ENCODE peak calls at places on chromosomes 5 and 9, in seven cellular contexts. One of them, this sample, is unnamed.

GRCh38 chr5:172839669-172840068 is 5.6 kb downstream of the ERGIC1 start:
- DNase-seq in GM23338: no peak
- DNase-seq in colonic mucosa: no peak
- DNase-seq in kidney: no peak
- DNase-seq in HAP-1: no peak
- DNase-seq in effector memory CD4-positive, alpha-beta T cell: no peak
- DNase-seq in endothelial cell of umbilical vein: no peak
- DNase-seq in this sample: no peak

GRCh38 chr9:131503626-131504465 is 1.1 kb downstream of the POMT1 start:
- DNase-seq in GM23338: peak; percentile 65
- DNase-seq in colonic mucosa: no peak
- DNase-seq in kidney: no peak
- DNase-seq in HAP-1: peak; percentile 55
- DNase-seq in effector memory CD4-positive, alpha-beta T cell: peak; percentile 31
- DNase-seq in endothelial cell of umbilical vein: peak; percentile 34
- DNase-seq in this sample: peak; percentile 43

GRCh38 chr9:20598367-20598766 is 23.9 kb downstream of the MLLT3 start:
- DNase-seq in GM23338: no peak
- DNase-seq in colonic mucosa: no peak
- DNase-seq in kidney: no peak
- DNase-seq in HAP-1: no peak
- DNase-seq in effector memory CD4-positive, alpha-beta T cell: no peak
- DNase-seq in endothelial cell of umbilical vein: no peak
- DNase-seq in this sample: no peak

GRCh38 chr9:10062629-10063395 is 550.0 kb downstream of the PTPRD start:
- DNase-seq in GM23338: no peak
- DNase-seq in colonic mucosa: no peak
- DNase-seq in kidney: no peak
- DNase-seq in HAP-1: no peak
- DNase-seq in effector memory CD4-positive, alpha-beta T cell: no peak
- DNase-seq in endothelial cell of umbilical vein: peak; percentile 47
- DNase-seq in this sample: no peak

GRCh38 chr5:52839285-52839684 is 51.6 kb downstream of the ITGA1 start:
- DNase-seq in GM23338: no peak
- DNase-seq in colonic mucosa: no peak
- DNase-seq in kidney: no peak
- DNase-seq in HAP-1: no peak
- DNase-seq in effector memory CD4-positive, alpha-beta T cell: no peak
- DNase-seq in endothelial cell of umbilical vein: no peak
- DNase-seq in this sample: no peak

GRCh38 chr9:138098908-138099791 is 221.6 kb downstream of the CACNA1B start:
- DNase-seq in GM23338: no peak
- DNase-seq in colonic mucosa: peak; percentile 9
- DNase-seq in kidney: peak; percentile 29
- DNase-seq in HAP-1: no peak
- DNase-seq in effector memory CD4-positive, alpha-beta T cell: no peak
- DNase-seq in endothelial cell of umbilical vein: no peak
- DNase-seq in this sample: no peak

GRCh38 chr5:73625905-73626811 is at the start of gene ARHGEF28:
- DNase-seq in GM23338: peak; percentile 72
- DNase-seq in colonic mucosa: peak; percentile 75
- DNase-seq in kidney: peak; percentile 87
- DNase-seq in HAP-1: peak; percentile 70
- DNase-seq in effector memory CD4-positive, alpha-beta T cell: no peak
- DNase-seq in endothelial cell of umbilical vein: peak; percentile 47
- DNase-seq in this sample: peak; percentile 66

GRCh38 chr5:149407331-149408251 is 28.5 kb upstream of the IL17B start:
- DNase-seq in GM23338: no peak
- DNase-seq in colonic mucosa: no peak
- DNase-seq in kidney: no peak
- DNase-seq in HAP-1: no peak
- DNase-seq in effector memory CD4-positive, alpha-beta T cell: no peak
- DNase-seq in endothelial cell of umbilical vein: no peak
- DNase-seq in this sample: no peak

GRCh38 chr5:113864437-113864836 is 350.9 kb downstream of the YTHDC2 start:
- DNase-seq in GM23338: no peak
- DNase-seq in colonic mucosa: no peak
- DNase-seq in kidney: no peak
- DNase-seq in HAP-1: no peak
- DNase-seq in effector memory CD4-positive, alpha-beta T cell: no peak
- DNase-seq in endothelial cell of umbilical vein: no peak
- DNase-seq in this sample: no peak

GRCh38 chr9:85726737-85727136 is 15.0 kb downstream of the AGTPBP1 start:
- DNase-seq in GM23338: no peak
- DNase-seq in colonic mucosa: no peak
- DNase-seq in kidney: no peak
- DNase-seq in HAP-1: no peak
- DNase-seq in effector memory CD4-positive, alpha-beta T cell: no peak
- DNase-seq in endothelial cell of umbilical vein: no peak
- DNase-seq in this sample: no peak

GRCh38 chr9:85727500-85727899 is 14.3 kb downstream of the AGTPBP1 start:
- DNase-seq in GM23338: no peak
- DNase-seq in colonic mucosa: no peak
- DNase-seq in kidney: no peak
- DNase-seq in HAP-1: no peak
- DNase-seq in effector memory CD4-positive, alpha-beta T cell: no peak
- DNase-seq in endothelial cell of umbilical vein: no peak
- DNase-seq in this sample: no peak

GRCh38 chr9:85731128-85731630 is 10.6 kb downstream of the AGTPBP1 start:
- DNase-seq in GM23338: no peak
- DNase-seq in colonic mucosa: no peak
- DNase-seq in kidney: no peak
- DNase-seq in HAP-1: no peak
- DNase-seq in effector memory CD4-positive, alpha-beta T cell: no peak
- DNase-seq in endothelial cell of umbilical vein: no peak
- DNase-seq in this sample: no peak

GRCh38 chr9:85729882-85730281 is 11.9 kb downstream of the AGTPBP1 start:
- DNase-seq in GM23338: no peak
- DNase-seq in colonic mucosa: no peak
- DNase-seq in kidney: no peak
- DNase-seq in HAP-1: no peak
- DNase-seq in effector memory CD4-positive, alpha-beta T cell: no peak
- DNase-seq in endothelial cell of umbilical vein: no peak
- DNase-seq in this sample: no peak
- H3K4me1 ChIP-seq in GM23338: peaks cover 8% of the 10 kb centered on the region
- H3K4me1 ChIP-seq in colonic mucosa: no peaks in the 10 kb centered on the region
- H3K4me1 ChIP-seq in kidney: no peaks in the 10 kb centered on the region
- H3K4me1 ChIP-seq in HAP-1: no peaks in the 10 kb centered on the region
- H3K4me1 ChIP-seq in effector memory CD4-positive, alpha-beta T cell: peaks cover 2% of the 10 kb centered on the region
- H3K4me1 ChIP-seq in endothelial cell of umbilical vein: no peaks in the 10 kb centered on the region
- H3K4me1 ChIP-seq in this sample: no peaks in the 10 kb centered on the region

DNA sequence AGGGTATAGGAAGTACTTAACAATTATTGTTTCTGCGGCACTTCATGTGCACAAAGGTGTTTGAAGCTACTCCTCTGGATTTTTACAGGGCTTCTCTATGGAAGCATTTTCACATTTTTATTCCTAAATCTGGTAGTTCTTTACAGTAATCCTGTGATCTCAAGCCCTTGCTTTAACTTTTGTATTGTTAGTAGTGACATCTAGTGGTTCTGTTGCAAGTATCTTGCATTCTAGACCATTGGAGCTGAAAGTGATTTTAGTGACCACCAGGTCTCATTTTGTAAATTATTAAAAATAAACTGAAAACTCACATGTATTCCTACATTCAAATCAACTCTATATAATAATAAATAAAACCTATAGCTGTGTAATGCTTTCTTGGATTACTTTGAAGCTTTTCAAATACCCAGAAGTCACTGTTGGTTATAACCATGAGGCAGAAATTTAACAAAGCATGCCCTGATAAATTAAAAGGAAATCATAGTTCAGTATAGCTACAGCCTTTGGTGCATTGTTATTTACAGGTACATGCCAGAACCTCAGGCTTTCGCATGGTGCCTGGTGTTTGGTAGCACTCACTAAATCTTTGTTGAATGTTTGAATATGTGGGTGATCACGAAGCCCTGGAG is 18.9 kb downstream of the RPS23 start:
- DNase-seq in GM23338: peak; percentile 62
- DNase-seq in colonic mucosa: no peak
- DNase-seq in kidney: no peak
- DNase-seq in HAP-1: no peak
- DNase-seq in effector memory CD4-positive, alpha-beta T cell: no peak
- DNase-seq in endothelial cell of umbilical vein: peak; percentile 45
- DNase-seq in this sample: no peak
- H3K4me1 ChIP-seq in GM23338: no peaks in the 10 kb centered on the region
- H3K4me1 ChIP-seq in colonic mucosa: no peaks in the 10 kb centered on the region
- H3K4me1 ChIP-seq in kidney: no peaks in the 10 kb centered on the region
- H3K4me1 ChIP-seq in HAP-1: no peaks in the 10 kb centered on the region
- H3K4me1 ChIP-seq in effector memory CD4-positive, alpha-beta T cell: no peaks in the 10 kb centered on the region
- H3K4me1 ChIP-seq in endothelial cell of umbilical vein: no peaks in the 10 kb centered on the region
- H3K4me1 ChIP-seq in this sample: no peaks in the 10 kb centered on the region

GRCh38 chr9:113376634-113377531 is at the start of gene HDHD3:
- DNase-seq in GM23338: peak; percentile 92
- DNase-seq in colonic mucosa: peak; percentile 92
- DNase-seq in kidney: peak; percentile 95
- DNase-seq in HAP-1: peak; percentile 91
- DNase-seq in effector memory CD4-positive, alpha-beta T cell: peak; percentile 71
- DNase-seq in endothelial cell of umbilical vein: peak; percentile 74
- DNase-seq in this sample: peak; percentile 93
- H3K4me1 ChIP-seq in GM23338: no peaks in the 10 kb centered on the region
- H3K4me1 ChIP-seq in colonic mucosa: peaks cover 11% of the 10 kb centered on the region
- H3K4me1 ChIP-seq in kidney: peaks cover 3% of the 10 kb centered on the region
- H3K4me1 ChIP-seq in HAP-1: peaks cover 7% of the 10 kb centered on the region
- H3K4me1 ChIP-seq in effector memory CD4-positive, alpha-beta T cell: peaks cover 3% of the 10 kb centered on the region
- H3K4me1 ChIP-seq in endothelial cell of umbilical vein: no peaks in the 10 kb centered on the region
- H3K4me1 ChIP-seq in this sample: peaks cover 7% of the 10 kb centered on the region

GRCh38 chr5:1140188-1140817 is 28.4 kb upstream of the SLC12A7 start:
- DNase-seq in GM23338: peak; percentile 67
- DNase-seq in colonic mucosa: peak; percentile 91
- DNase-seq in kidney: peak; percentile 92
- DNase-seq in HAP-1: peak; percentile 80
- DNase-seq in effector memory CD4-positive, alpha-beta T cell: peak; percentile 64
- DNase-seq in endothelial cell of umbilical vein: peak; percentile 42
- DNase-seq in this sample: peak; percentile 88

GRCh38 chr5:1139806-1140187 is 27.9 kb upstream of the SLC12A7 start:
- DNase-seq in GM23338: no peak
- DNase-seq in colonic mucosa: no peak
- DNase-seq in kidney: peak; percentile 75
- DNase-seq in HAP-1: no peak
- DNase-seq in effector memory CD4-positive, alpha-beta T cell: no peak
- DNase-seq in endothelial cell of umbilical vein: no peak
- DNase-seq in this sample: no peak

GRCh38 chr5:1138445-1139207 is 26.8 kb upstream of the SLC12A7 start:
- DNase-seq in GM23338: no peak
- DNase-seq in colonic mucosa: no peak
- DNase-seq in kidney: peak; percentile 53
- DNase-seq in HAP-1: no peak
- DNase-seq in effector memory CD4-positive, alpha-beta T cell: no peak
- DNase-seq in endothelial cell of umbilical vein: no peak
- DNase-seq in this sample: no peak

GRCh38 chr5:1140818-1141189 is 28.9 kb upstream of the SLC12A7 start:
- DNase-seq in GM23338: no peak
- DNase-seq in colonic mucosa: no peak
- DNase-seq in kidney: peak; percentile 74
- DNase-seq in HAP-1: no peak
- DNase-seq in effector memory CD4-positive, alpha-beta T cell: no peak
- DNase-seq in endothelial cell of umbilical vein: no peak
- DNase-seq in this sample: no peak

DNA sequence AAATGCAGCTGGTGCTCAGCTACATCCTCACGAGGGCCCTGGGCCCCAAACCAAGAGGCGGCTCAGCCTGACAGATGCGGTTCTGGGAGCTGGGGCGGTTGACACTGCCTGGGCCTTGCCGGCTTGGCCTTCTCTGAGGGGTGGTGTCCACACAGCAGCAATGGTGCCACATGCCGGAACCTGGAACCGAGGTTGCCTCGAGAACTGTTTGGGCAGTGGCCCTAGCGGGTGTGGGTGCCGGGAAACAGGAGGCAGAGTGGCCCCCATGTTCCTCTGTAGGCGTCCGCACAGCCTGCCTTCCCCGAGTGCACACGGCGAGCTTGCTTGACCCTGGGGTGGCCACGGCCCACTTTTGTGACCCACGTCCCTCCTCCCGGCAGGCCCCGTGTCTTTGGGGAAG is 27.5 kb upstream of the SLC12A7 start:
- DNase-seq in GM23338: no peak
- DNase-seq in colonic mucosa: no peak
- DNase-seq in kidney: peak; percentile 78
- DNase-seq in HAP-1: no peak
- DNase-seq in effector memory CD4-positive, alpha-beta T cell: no peak
- DNase-seq in endothelial cell of umbilical vein: no peak
- DNase-seq in this sample: no peak
- H3K4me1 ChIP-seq in GM23338: no peaks in the 10 kb centered on the region
- H3K4me1 ChIP-seq in colonic mucosa: peaks cover 11% of the 10 kb centered on the region
- H3K4me1 ChIP-seq in kidney: peaks cover 7% of the 10 kb centered on the region
- H3K4me1 ChIP-seq in HAP-1: no peaks in the 10 kb centered on the region
- H3K4me1 ChIP-seq in effector memory CD4-positive, alpha-beta T cell: no peaks in the 10 kb centered on the region
- H3K4me1 ChIP-seq in endothelial cell of umbilical vein: no peaks in the 10 kb centered on the region
- H3K4me1 ChIP-seq in this sample: no peaks in the 10 kb centered on the region

DNA sequence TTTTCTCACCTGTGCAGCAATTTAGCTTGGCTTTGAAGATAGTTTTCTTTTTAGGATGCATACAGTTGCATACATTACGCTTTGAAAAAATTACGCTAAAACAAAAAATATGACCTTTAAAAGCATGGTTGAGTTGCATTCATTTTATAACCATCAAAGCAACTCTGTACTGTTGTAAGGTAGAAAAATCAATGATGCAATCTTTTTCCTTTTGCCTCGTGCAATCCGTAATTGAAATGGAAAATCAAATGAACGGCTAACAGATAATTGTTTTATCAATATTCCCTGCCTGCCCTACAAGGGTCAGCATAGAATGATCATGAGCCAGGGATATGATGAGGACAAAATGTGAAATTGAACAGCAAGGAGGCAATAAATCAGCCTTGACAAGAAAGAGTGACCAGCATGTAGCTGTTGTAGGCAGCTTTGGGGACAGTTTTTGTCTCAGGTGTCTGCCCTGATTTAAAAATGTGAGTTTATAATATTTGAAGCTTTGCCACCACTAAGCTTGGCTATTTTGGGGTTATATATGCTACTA is 98.2 kb downstream of the PBX3 start:
- DNase-seq in GM23338: no peak
- DNase-seq in colonic mucosa: no peak
- DNase-seq in kidney: no peak
- DNase-seq in HAP-1: no peak
- DNase-seq in effector memory CD4-positive, alpha-beta T cell: no peak
- DNase-seq in endothelial cell of umbilical vein: no peak
- DNase-seq in this sample: no peak
- H3K4me1 ChIP-seq in GM23338: peaks cover 39% of the 10 kb centered on the region
- H3K4me1 ChIP-seq in colonic mucosa: no peaks in the 10 kb centered on the region
- H3K4me1 ChIP-seq in kidney: no peaks in the 10 kb centered on the region
- H3K4me1 ChIP-seq in HAP-1: peaks cover 35% of the 10 kb centered on the region
- H3K4me1 ChIP-seq in effector memory CD4-positive, alpha-beta T cell: no peaks in the 10 kb centered on the region
- H3K4me1 ChIP-seq in endothelial cell of umbilical vein: no peaks in the 10 kb centered on the region
- H3K4me1 ChIP-seq in this sample: no peaks in the 10 kb centered on the region

GRCh38 chr5:157558089-157558595 is 17.4 kb downstream of the ADAM19 start:
- DNase-seq in GM23338: no peak
- DNase-seq in colonic mucosa: no peak
- DNase-seq in kidney: no peak
- DNase-seq in HAP-1: no peak
- DNase-seq in effector memory CD4-positive, alpha-beta T cell: no peak
- DNase-seq in endothelial cell of umbilical vein: no peak
- DNase-seq in this sample: no peak
- H3K4me1 ChIP-seq in GM23338: peaks cover 13% of the 10 kb centered on the region
- H3K4me1 ChIP-seq in colonic mucosa: no peaks in the 10 kb centered on the region
- H3K4me1 ChIP-seq in kidney: peaks cover 18% of the 10 kb centered on the region
- H3K4me1 ChIP-seq in HAP-1: no peaks in the 10 kb centered on the region
- H3K4me1 ChIP-seq in effector memory CD4-positive, alpha-beta T cell: peaks cover 55% of the 10 kb centered on the region
- H3K4me1 ChIP-seq in endothelial cell of umbilical vein: peaks cover 22% of the 10 kb centered on the region
- H3K4me1 ChIP-seq in this sample: no peaks in the 10 kb centered on the region

This sample was measured in small intestine.